ENCODE peak calls at places on chromosome 18, in five cellular contexts. S, H, N, E and J are unnamed samples.

GRCh38 chr18:59448546-59448945 is 89.5 kb upstream of the LMAN1 start:
- DNase-seq in S (no peak), N (no peak), E (no peak), H (no peak), J (no peak)

GRCh38 chr18:58863539-58864145 is 1.0 kb upstream of the ZNF532 start:
- DNase-seq in E (peak), N (peak), H (peak), S (no peak), J (peak)

GRCh38 chr18:58668897-58669296 is 2.4 kb upstream of the MALT1 start:
- DNase-seq in E (no peak), H (no peak), S (no peak), N (peak), J (no peak)

GRCh38 chr18:46402396-46402795 is 254.6 kb downstream of the LOXHD1 start:
- DNase-seq in H (no peak), S (no peak), N (peak), E (no peak), J (no peak)

GRCh38 chr18:77131652-77132368 is 773 bp downstream of the MBP start:
- DNase-seq in H (peak), N (no peak), S (no peak), E (peak), J (no peak)

GRCh38 chr18:8615397-8616025 is 6.3 kb downstream of the RAB12 start:
- DNase-seq in N (peak), S (no peak), H (no peak), E (no peak), J (no peak)

GRCh38 chr18:37334494-37335125 is 231.0 kb downstream of the CELF4 start:
- DNase-seq in S (no peak), H (no peak), N (peak), E (peak), J (no peak)

GRCh38 chr18:9987931-9988330 is 74.1 kb downstream of the VAPA start:
- DNase-seq in S (no peak), N (no peak), E (peak), H (no peak), J (no peak)

GRCh38 chr18:22902093-22902492 is 31.0 kb upstream of the RBBP8 start:
- DNase-seq in E (no peak), H (no peak), S (no peak), N (no peak), J (no peak)

GRCh38 chr18:61606759-61607158 is 273.5 kb downstream of the CDH20 start:
- DNase-seq in S (no peak), E (peak), H (no peak), N (peak), J (no peak)

GRCh38 chr18:48230459-48231113 is 178.6 kb downstream of the ZBTB7C start:
- DNase-seq in S (no peak), N (peak), H (peak), E (peak), J (no peak)

GRCh38 chr18:41871229-41872000 is 83.6 kb upstream of the PIK3C3 start:
- DNase-seq in S (no peak), N (no peak), H (no peak), E (no peak), J (no peak)

GRCh38 chr18:49371786-49372185 is 88.7 kb downstream of the DYM start:
- DNase-seq in E (no peak), S (no peak), H (no peak), N (no peak), J (no peak)

GRCh38 chr18:9135912-9136314 is 668 bp upstream of the ANKRD12 start:
- DNase-seq in N (peak), E (peak), H (peak), S (no peak), J (no peak)

GRCh38 chr18:5309888-5310470 is 14.5 kb upstream of the ZBTB14 start:
- DNase-seq in E (no peak), N (no peak), H (no peak), S (no peak), J (peak)